ENCODE peak calls at places on chromosomes 7 and 10, in four cellular contexts. I is foreskin fibroblast, G is fibroblast of pulmonary artery, L is skeletal muscle cell. U is an unnamed sample.

GRCh38 chr7:49721441-49721840 is 52.0 kb upstream of the VWC2 start:
- DNase-seq in I (no peak), G (no peak), L (no peak), U (no peak)

GRCh38 chr7:111229951-111230350 is 139.0 kb downstream of the LRRN3 start:
- DNase-seq in I (no peak), G (no peak), L (no peak), U (no peak)

GRCh38 chr10:112966191-112966855 is 16.3 kb downstream of the TCF7L2 start:
- DNase-seq in I (no peak), G (no peak), L (no peak), U (no peak)

GRCh38 chr10:129078746-129079480 is 388.1 kb upstream of the MGMT start:
- DNase-seq in I (no peak), G (no peak), L (no peak), U (no peak)

GRCh38 chr7:134533288-134533771 is 6.0 kb downstream of the AKR1B10 start:
- DNase-seq in I (peak; percentile 61), G (no peak), L (no peak), U (no peak)

GRCh38 chr10:13018171-13018570 is 16.7 kb upstream of the CCDC3 start:
- DNase-seq in I (no peak), G (peak; percentile 53), L (no peak), U (no peak)

GRCh38 chr7:7479275-7479674 is 56.4 kb downstream of the COL28A1 start:
- DNase-seq in I (no peak), G (no peak), L (no peak), U (no peak)

GRCh38 chr7:123782071-123782798 is 33.4 kb upstream of the WASL start:
- DNase-seq in I (no peak), G (peak; percentile 31), L (no peak), U (no peak)

GRCh38 chr10:33487014-33487776 is 152.7 kb upstream of the NRP1 start:
- DNase-seq in I (peak; percentile 37), G (peak; percentile 26), L (no peak), U (no peak)

GRCh38 chr7:2761131-2761624 is 73.2 kb downstream of the AMZ1 start:
- DNase-seq in I (peak; percentile 23), G (no peak), L (no peak), U (no peak)

GRCh38 chr10:32142646-32143045 is 86.4 kb upstream of the KIF5B start:
- DNase-seq in I (peak; percentile 73), G (peak; percentile 41), L (peak; percentile 31), U (no peak)

GRCh38 chr7:103859699-103860098 is 129.8 kb downstream of the RELN start:
- DNase-seq in I (no peak), G (no peak), L (no peak), U (no peak)

GRCh38 chr7:95246935-95247370 is 77.4 kb downstream of the PON1 start:
- DNase-seq in I (peak; percentile 86), G (peak; percentile 85), L (peak; percentile 41), U (peak; percentile 33)

GRCh38 chr7:27210441-27211083 is 10.7 kb upstream of the HOXA13 start:
- DNase-seq in I (peak; percentile 70), G (peak; percentile 49), L (no peak), U (no peak)

GRCh38 chr7:25196132-25196896 is 32.0 kb downstream of the NPVF start:
- DNase-seq in I (no peak), G (peak; percentile 74), L (no peak), U (no peak)

GRCh38 chr7:102009628-102010027 is 192.2 kb downstream of the CUX1 start:
- DNase-seq in I (no peak), G (peak; percentile 58), L (no peak), U (no peak)

GRCh38 chr7:75866129-75866496 is 12.7 kb upstream of the RHBDD2 start:
- DNase-seq in I (peak; percentile 52), G (no peak), L (no peak), U (no peak)

GRCh38 chr7:107842213-107842612 is 39.2 kb upstream of the SLC26A3 start:
- DNase-seq in I (no peak), G (no peak), L (no peak), U (no peak)

GRCh38 chr7:91894781-91895480 is 14.4 kb upstream of the MTERF1 start:
- DNase-seq in I (no peak), G (peak; percentile 43), L (no peak), U (no peak)

DNA sequence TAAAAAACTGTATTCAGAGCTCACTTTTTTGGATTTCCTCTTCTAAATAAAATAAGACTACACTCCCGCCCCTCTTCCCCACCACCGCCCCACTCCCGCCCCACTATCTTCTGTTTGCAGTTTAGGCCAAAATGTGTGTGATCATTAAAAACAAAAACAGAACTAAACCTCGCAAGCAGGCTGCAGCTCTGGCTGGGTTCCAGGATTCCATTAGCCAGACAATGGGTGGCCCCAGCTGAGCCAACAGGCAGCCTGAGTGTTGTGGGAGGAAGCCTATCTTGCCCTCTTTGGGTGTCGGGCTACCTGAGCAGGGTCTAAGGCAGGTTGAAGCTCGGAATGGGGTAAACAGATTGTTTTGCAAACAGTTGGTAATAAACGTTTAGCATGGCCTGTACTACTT is 41.7 kb downstream of the ARL4A start:
- DNase-seq in I (peak; percentile 70), G (peak; percentile 88), L (no peak), U (no peak)
- H3K4me3 ChIP-seq in I (no peak overlapping the region), G (no peak overlapping the region), L (no peak overlapping the region), U (no peak overlapping the region)

GRCh38 chr10:117249493-117250093 is 8.7 kb downstream of the SLC18A2 start:
- DNase-seq in I (no peak), G (no peak), L (no peak), U (peak; percentile 9)
- H3K4me3 ChIP-seq in I (no peak overlapping the region), G (no peak overlapping the region), L (no peak overlapping the region), U (no peak overlapping the region)

GRCh38 chr10:11682896-11683295 is 59.3 kb upstream of the ECHDC3 start:
- DNase-seq in I (no peak), G (no peak), L (no peak), U (no peak)

GRCh38 chr10:11683529-11684320 is 58.5 kb upstream of the ECHDC3 start:
- DNase-seq in I (no peak), G (no peak), L (no peak), U (no peak)

GRCh38 chr10:11687357-11687771 is 54.8 kb upstream of the ECHDC3 start:
- DNase-seq in I (no peak), G (no peak), L (no peak), U (no peak)

GRCh38 chr10:11685787-11686218 is 56.4 kb upstream of the ECHDC3 start:
- DNase-seq in I (no peak), G (peak; percentile 56), L (no peak), U (no peak)

DNA sequence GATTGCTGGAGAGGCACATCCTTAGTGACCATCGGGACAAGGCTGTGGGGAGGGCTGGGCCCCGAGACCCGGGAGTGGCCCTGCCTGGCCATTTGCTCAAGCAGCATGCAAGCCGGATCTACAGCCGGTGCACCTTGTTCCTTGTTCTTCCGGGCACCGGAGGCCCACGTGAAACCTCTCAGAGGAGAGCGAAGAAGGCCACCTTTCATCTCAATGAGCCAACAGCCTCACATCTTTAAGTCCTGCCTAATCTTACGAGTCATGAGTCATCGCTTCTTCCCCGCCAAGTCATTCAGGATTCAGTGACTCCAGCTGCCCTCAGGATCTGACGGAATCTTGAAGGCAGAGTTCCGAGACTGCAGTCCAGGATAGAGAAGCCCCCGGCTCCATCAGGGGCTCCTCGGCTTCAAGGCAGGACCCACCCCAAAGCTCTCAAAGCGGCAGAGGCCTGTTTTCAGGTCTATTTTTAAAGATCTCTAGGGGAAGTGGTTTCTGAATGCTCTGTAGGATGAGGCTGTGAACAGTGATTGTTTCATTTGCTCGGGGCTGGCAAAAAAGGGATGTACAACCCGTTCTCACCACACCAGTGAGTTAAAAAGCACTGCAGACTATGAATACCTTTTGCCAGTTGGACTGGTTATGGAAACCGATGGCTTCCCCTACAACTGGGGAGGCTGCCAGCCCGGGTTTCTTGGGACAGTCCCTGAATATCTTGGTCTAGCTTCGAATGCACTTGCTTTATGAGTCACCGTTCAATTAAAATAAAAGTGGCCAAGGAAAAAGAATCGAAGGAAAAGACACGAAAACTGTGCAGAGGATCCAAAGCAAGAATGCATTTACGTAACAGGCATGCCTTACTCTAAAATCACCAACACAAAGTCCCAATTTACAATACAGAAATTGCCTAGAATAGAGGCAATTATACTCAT is 57.2 kb upstream of the ECHDC3 start:
- DNase-seq in I (peak; percentile 39), G (peak; percentile 89), L (peak; percentile 53), U (peak; percentile 61)
- H3K4me3 ChIP-seq in I (peak overlapping the region; percentile 24), G (peak overlapping the region; percentile 36), L (peak overlapping the region; percentile 35), U (peak overlapping the region; percentile 26)

GRCh38 chr10:21959998-21960397 is 43.5 kb downstream of the DNAJC1 start:
- DNase-seq in I (no peak), G (no peak), L (no peak), U (no peak)
- H3K4me3 ChIP-seq in I (no peak overlapping the region), G (no peak overlapping the region), L (no peak overlapping the region), U (no peak overlapping the region)

GRCh38 chr10:118459642-118460193 is 117.6 kb upstream of the FAM204A start:
- DNase-seq in I (peak; percentile 83), G (peak; percentile 66), L (no peak), U (no peak)
- H3K4me3 ChIP-seq in I (no peak overlapping the region), G (no peak overlapping the region), L (no peak overlapping the region), U (no peak overlapping the region)

DNA sequence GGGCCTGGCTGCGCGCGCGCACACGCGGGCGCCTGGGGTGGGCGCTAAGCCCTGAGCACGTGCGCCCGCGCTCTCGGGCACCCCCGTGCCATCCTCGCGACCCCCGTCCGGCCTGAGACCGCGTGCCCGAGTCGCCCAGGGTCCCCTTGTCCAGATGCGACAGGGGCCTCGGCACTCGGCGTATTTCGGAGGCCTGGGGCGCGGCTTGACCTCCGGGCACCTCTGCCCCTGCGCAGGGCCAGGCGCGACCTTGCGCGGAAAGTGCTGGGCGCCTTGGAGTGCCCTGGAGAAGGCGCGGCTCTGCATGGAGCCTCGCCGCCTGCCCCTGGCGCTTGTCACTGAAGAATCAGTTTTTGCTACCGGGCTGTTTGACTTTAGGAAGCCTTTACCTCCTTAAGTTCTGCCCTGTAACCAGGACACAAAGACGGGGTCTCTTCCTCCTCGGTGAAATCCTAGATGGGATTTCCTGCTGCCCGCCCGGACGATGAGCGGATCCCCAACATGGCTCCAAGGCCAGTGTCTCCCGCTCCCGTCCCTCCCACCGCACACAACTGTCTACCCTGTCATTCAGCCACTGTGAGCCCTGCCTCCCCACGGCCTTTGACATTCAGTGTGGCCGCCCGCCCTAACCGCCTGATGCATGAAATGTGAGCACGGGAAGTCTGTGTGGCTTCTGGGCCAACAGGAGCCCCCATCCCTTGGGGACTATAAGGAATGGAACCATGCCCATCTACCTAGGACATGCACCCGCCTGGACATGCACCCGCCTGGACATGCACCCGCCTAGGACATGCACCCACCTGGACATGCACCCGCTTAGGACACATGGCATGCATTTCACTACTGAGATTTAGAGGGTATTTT is 1.1 kb upstream of the STK32C start:
- DNase-seq in I (no peak), G (no peak), L (no peak), U (no peak)
- H3K4me3 ChIP-seq in I (peak overlapping the region; percentile 73), G (peak overlapping the region; percentile 76), L (peak overlapping the region; percentile 73), U (peak overlapping the region; percentile 81)

GRCh38 chr7:1060315-1061080 is 16.2 kb downstream of the GPR146 start:
- DNase-seq in I (no peak), G (no peak), L (no peak), U (no peak)
- H3K4me3 ChIP-seq in I (no peak overlapping the region), G (no peak overlapping the region), L (no peak overlapping the region), U (no peak overlapping the region)

DNA sequence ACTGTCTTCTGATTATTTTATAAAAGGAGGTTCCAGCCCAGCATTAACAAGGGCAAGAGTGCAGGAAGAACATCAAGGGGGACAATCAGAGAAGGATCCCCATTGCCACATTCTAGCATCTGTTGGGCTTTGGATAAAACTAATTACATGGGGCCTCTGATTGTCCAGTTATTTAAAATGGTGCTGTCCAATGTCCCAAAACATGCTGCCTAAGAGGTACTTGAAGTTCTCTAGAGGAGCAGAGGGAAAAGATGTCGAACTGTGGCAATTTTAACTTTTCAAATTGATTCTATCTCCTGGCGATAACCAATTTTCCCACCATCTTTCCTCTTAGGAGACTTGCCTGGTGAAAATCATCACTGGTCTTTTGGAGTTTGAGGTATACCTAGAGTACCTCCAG is 2.2 kb downstream of the IL6 start:
- DNase-seq in I (peak; percentile 10), G (peak; percentile 33), L (no peak), U (no peak)
- H3K4me3 ChIP-seq in I (peak overlapping the region; percentile 58), G (peak overlapping the region; percentile 68), L (no peak overlapping the region), U (no peak overlapping the region)